ENCODE peak calls at places on chromosome 11, in five cellular contexts. W is heart left ventricle, J is stomach, F is IMR-90, O is psoas muscle. P is an unnamed sample.

GRCh38 chr11:73468590-73469161 is 92.5 kb downstream of the RELT start:
- DNase-seq in O (no peak), J (no peak), F (no peak), W (no peak), P (no peak)

GRCh38 chr11:68140496-68141246 is 19.5 kb upstream of the CHKA start:
- DNase-seq in F (no peak), J (peak; percentile 53), W (no peak), O (no peak), P (no peak)

GRCh38 chr11:78418584-78419211 is 1.1 kb upstream of the GAB2 start:
- DNase-seq in O (no peak), J (no peak), W (no peak), F (peak; percentile 27), P (no peak)

GRCh38 chr11:132228756-132229325 is 858.4 kb downstream of the NTM start:
- DNase-seq in J (no peak), F (peak; percentile 43), W (no peak), O (no peak), P (no peak)

GRCh38 chr11:130118636-130119387 is 40.8 kb upstream of the ST14 start:
- DNase-seq in J (no peak), F (no peak), O (no peak), W (no peak), P (no peak)

GRCh38 chr11:57479925-57480324 is 19.6 kb downstream of the RTN4RL2 start:
- DNase-seq in O (no peak), J (no peak), F (no peak), W (no peak), P (no peak)

GRCh38 chr11:2770556-2771301 is 70.9 kb upstream of the KCNQ1OT1 start:
- DNase-seq in O (no peak), W (peak; percentile 55), J (peak; percentile 23), F (no peak), P (no peak)

GRCh38 chr11:58227956-58228615 is 632 bp downstream of the OR10Q1 start:
- DNase-seq in W (peak; percentile 51), J (no peak), O (no peak), F (no peak), P (no peak)

GRCh38 chr11:69133251-69133650 is 22.5 kb upstream of the SMIM38 start:
- DNase-seq in F (no peak), W (no peak), J (no peak), O (no peak), P (no peak)

GRCh38 chr11:61575886-61576516 is 4.9 kb downstream of the SYT7 start:
- DNase-seq in O (no peak), J (peak; percentile 72), W (peak; percentile 76), F (no peak), P (no peak)

GRCh38 chr11:17277024-17277584 is 565 bp downstream of the NUCB2 start:
- DNase-seq in W (no peak), J (no peak), O (no peak), F (peak; percentile 63), P (no peak)

GRCh38 chr11:61279934-61280656 is 15.0 kb downstream of the VWCE start:
- DNase-seq in W (no peak), O (no peak), F (peak; percentile 58), J (peak; percentile 89), P (peak; percentile 57)

GRCh38 chr11:29782447-29782846 is 234.4 kb downstream of the KCNA4 start:
- DNase-seq in F (no peak), O (no peak), J (no peak), W (no peak), P (no peak)

GRCh38 chr11:126997641-126998040 is 2.9 kb downstream of the KIRREL3 start:
- DNase-seq in W (no peak), O (no peak), J (no peak), F (no peak), P (no peak)

GRCh38 chr11:126999366-126999765 is 1.2 kb downstream of the KIRREL3 start:
- DNase-seq in O (no peak), W (no peak), J (no peak), F (no peak), P (no peak)

GRCh38 chr11:127000291-127000968 is at the start of gene KIRREL3:
- DNase-seq in J (no peak), F (peak; percentile 40), O (no peak), W (no peak), P (no peak)

GRCh38 chr11:126995989-126996388 is 4.6 kb downstream of the KIRREL3 start:
- DNase-seq in J (no peak), W (no peak), F (no peak), O (no peak), P (no peak)

DNA sequence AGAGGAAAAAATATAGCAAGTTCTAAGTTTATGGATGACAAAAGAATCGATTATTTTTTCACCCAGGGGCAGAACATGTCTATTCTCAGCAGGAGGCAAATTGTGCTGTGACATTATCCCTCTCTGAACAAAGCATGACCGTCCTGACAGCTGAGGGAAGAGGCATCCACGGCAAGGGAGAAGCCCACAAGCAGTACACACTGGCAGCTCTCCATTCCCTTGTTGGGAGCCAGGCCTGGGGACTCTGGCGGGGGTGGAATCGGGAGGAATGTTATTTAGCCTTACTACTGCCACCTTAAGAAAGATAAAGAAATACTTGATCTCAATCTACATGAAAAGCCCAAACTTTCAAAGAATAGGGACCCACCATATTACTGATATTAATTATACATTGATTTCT is 3.4 kb downstream of the KIRREL3 start:
- DNase-seq in W (no peak), F (peak; percentile 23), J (no peak), O (no peak), P (no peak)
- H3K4me3 ChIP-seq in W (no peak overlapping the region), F (no peak overlapping the region), J (no peak overlapping the region), O (no peak overlapping the region), P (no peak overlapping the region)

GRCh38 chr11:1505480-1505879 is 18.9 kb upstream of the MOB2 start:
- DNase-seq in J (no peak), F (no peak), O (no peak), W (no peak), P (no peak)
- TF ChIP-seq CTCF in J (no peak), F (no peak), O (no peak), W (no peak), P (no peak)

DNA sequence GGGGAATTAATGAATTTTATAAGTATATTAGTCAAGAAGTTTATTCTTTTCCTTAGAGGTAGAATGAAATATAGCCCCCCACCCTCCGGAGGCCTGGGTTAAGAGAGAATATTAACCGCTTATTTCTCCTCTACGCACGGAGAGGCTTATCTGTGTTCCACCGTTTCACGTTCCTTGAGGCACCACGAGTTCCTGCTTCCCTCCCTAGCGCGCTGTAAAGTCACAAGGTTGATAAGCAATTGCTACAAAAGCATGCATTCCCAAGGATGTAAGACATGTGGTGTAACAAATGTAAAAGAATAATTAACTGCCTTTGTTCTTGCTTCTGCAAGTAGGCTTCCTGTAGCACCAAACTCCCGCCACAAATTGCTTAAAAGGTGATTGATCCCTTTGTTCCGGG is 1.5 kb upstream of the ANKRD42 start:
- DNase-seq in W (no peak), F (no peak), J (no peak), O (no peak), P (no peak)
- H3K4me3 ChIP-seq in W (peak overlapping the region; percentile 62), F (no peak overlapping the region), J (peak overlapping the region; percentile 73), O (peak overlapping the region; percentile 86), P (no peak overlapping the region)

DNA sequence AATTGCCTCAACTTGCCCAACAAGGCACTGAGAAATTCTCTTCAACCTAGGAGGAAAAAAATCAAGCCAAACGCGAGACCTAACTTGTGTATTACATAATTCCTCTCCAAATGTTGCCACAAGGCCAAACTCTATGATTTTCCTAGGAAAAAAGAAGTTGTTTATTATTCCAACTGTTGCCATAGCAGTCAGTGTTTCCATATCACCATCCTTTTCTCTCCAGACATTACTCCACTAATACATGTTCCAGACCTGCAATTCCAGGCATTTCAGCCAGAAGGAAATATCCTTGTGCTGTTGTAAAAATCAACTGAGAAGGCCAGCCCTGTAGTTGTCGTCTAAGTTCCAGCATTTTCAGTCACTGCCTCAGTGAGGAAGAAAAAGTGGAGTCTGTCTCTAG is 33.1 kb upstream of the PAMR1 start:
- DNase-seq in J (no peak), F (peak; percentile 81), O (no peak), W (no peak), P (no peak)
- TF ChIP-seq CTCF in J (no peak), F (peak; percentile 20), O (no peak), W (no peak), P (no peak)

GRCh38 chr11:6654281-6655019 is 1.2 kb downstream of the DCHS1 start:
- DNase-seq in J (no peak), O (no peak), F (no peak), W (peak; percentile 62), P (no peak)
- H3K4me3 ChIP-seq in J (peak overlapping the region; percentile 52), O (peak overlapping the region; percentile 59), F (peak overlapping the region; percentile 58), W (peak overlapping the region; percentile 54), P (peak overlapping the region; percentile 55)

GRCh38 chr11:35139883-35140282 is 912 bp downstream of the CD44 start:
- DNase-seq in W (no peak), O (no peak), F (no peak), J (no peak), P (no peak)

GRCh38 chr11:35141034-35141433 is 2.1 kb downstream of the CD44 start:
- DNase-seq in F (no peak), O (no peak), J (no peak), W (no peak), P (no peak)

GRCh38 chr11:35138058-35138457 is 913 bp upstream of the CD44 start:
- DNase-seq in F (no peak), O (no peak), W (no peak), J (no peak), P (no peak)

GRCh38 chr11:35138606-35138948 is 394 bp upstream of the CD44 start:
- DNase-seq in J (no peak), F (no peak), W (no peak), O (no peak), P (no peak)

DNA sequence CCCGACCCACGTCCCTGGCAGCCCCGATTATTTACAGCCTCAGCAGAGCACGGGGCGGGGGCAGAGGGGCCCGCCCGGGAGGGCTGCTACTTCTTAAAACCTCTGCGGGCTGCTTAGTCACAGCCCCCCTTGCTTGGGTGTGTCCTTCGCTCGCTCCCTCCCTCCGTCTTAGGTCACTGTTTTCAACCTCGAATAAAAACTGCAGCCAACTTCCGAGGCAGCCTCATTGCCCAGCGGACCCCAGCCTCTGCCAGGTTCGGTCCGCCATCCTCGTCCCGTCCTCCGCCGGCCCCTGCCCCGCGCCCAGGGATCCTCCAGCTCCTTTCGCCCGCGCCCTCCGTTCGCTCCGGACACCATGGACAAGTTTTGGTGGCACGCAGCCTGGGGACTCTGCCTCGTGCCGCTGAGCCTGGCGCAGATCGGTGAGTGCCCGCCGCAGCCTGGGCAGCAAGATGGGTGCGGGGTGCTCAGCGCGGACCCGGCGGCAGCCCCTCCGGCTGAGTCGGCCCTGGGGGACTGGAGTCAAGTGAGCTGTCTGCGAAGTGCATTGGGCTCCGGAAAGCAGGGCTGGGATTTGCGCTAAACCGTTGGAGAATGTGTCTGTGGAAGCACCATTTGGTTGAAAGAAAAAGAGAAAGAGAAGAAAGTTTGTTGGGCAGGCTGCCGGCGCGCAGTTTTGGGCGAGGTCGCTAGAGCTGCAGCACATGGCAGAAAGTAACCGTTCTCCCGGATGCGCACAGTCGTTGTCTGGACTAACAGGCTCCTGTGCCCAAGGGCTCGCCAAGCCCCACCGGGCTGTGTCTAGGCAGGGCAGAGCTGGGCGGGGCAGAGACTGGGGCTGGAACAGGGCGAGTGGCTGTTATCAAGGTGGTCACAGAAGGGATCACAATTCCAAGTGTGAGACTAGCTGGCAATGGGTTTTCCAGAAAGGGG is at the start of gene CD44:
- DNase-seq in J (peak; percentile 66), O (peak; percentile 70), W (peak; percentile 82), F (peak; percentile 86), P (peak; percentile 72)
- TF ChIP-seq CTCF in J (no peak), O (no peak), W (no peak), F (no peak), P (no peak)

GRCh38 chr11:123122852-123123251 is 60.9 kb upstream of the HSPA8 start:
- DNase-seq in W (no peak), F (no peak), O (no peak), J (no peak), P (no peak)
- H3K4me3 ChIP-seq in W (no peak overlapping the region), F (no peak overlapping the region), O (no peak overlapping the region), J (no peak overlapping the region), P (no peak overlapping the region)

GRCh38 chr11:46345881-46346484 is 1.3 kb upstream of the DGKZ start:
- DNase-seq in W (no peak), F (no peak), O (no peak), J (no peak), P (no peak)
- TF ChIP-seq CTCF in W (no peak), F (no peak), O (no peak), J (no peak), P (no peak)

P was measured in astrocyte of the cerebellum.